ENCODE peak calls at places on chromosomes 7 and 10, in eight cellular contexts. V, Y, B, I, U, R, T and D are unnamed samples.
A peak's percentile ranks its signal among the peaks of the same experiment; 100 is the strongest.

GRCh38 chr7:1534330-1535099 is 4.0 kb downstream of the MAFK start:
- DNase-seq in V (no peak), Y (no peak), B (no peak), I (no peak), U (no peak), R (no peak), T (no peak), D (peak; percentile 51)

GRCh38 chr10:60410970-60411369 is 21.3 kb upstream of the ANK3 start:
- DNase-seq in V (no peak), Y (no peak), B (no peak), I (no peak), U (no peak), R (no peak), T (no peak), D (no peak)

GRCh38 chr7:90320801-90321494 is at the start of gene FAM237B:
- DNase-seq in V (no peak), Y (peak; percentile 21), B (no peak), I (peak; percentile 10), U (peak; percentile 35), R (no peak), T (no peak), D (peak; percentile 77)

GRCh38 chr10:132186488-132187413 is at the start of gene DPYSL4:
- DNase-seq in V (no peak), Y (peak; percentile 82), B (no peak), I (no peak), U (peak; percentile 44), R (no peak), T (peak; percentile 37), D (peak; percentile 78)

GRCh38 chr10:4407783-4408182 is 418.2 kb upstream of the AKR1E2 start:
- DNase-seq in V (no peak), Y (peak; percentile 44), B (no peak), I (peak; percentile 69), U (no peak), R (no peak), T (no peak), D (no peak)

GRCh38 chr10:103598654-103599115 is 105.2 kb downstream of the NEURL1 start:
- DNase-seq in V (no peak), Y (peak; percentile 80), B (peak; percentile 46), I (peak; percentile 58), U (peak; percentile 51), R (peak; percentile 12), T (no peak), D (peak; percentile 88)

GRCh38 chr7:47819054-47819920 is 129.0 kb downstream of the PKD1L1 start:
- DNase-seq in V (peak; percentile 7), Y (peak; percentile 70), B (peak; percentile 44), I (peak; percentile 83), U (peak; percentile 70), R (peak; percentile 51), T (no peak), D (peak; percentile 89)

GRCh38 chr7:134669845-134670373 is 23.3 kb downstream of the BPGM start:
- DNase-seq in V (peak; percentile 71), Y (peak; percentile 68), B (peak; percentile 87), I (peak; percentile 87), U (peak; percentile 35), R (peak; percentile 70), T (peak; percentile 79), D (no peak)

GRCh38 chr10:61896854-61897661 is 4.4 kb upstream of the ARID5B start:
- DNase-seq in V (peak; percentile 50), Y (peak; percentile 72), B (peak; percentile 32), I (peak; percentile 53), U (peak; percentile 78), R (no peak), T (no peak), D (peak; percentile 88)

GRCh38 chr10:131453772-131454634 is 142.5 kb upstream of the TCERG1L start:
- DNase-seq in V (peak; percentile 54), Y (peak; percentile 41), B (no peak), I (no peak), U (peak; percentile 86), R (peak; percentile 1), T (peak; percentile 34), D (peak; percentile 98)

GRCh38 chr10:48266528-48266927 is 8.0 kb downstream of the FRMPD2 start:
- DNase-seq in V (no peak), Y (no peak), B (no peak), I (no peak), U (no peak), R (no peak), T (no peak), D (no peak)

GRCh38 chr7:156473476-156474240 is 166.9 kb upstream of the RNF32 start:
- DNase-seq in V (peak; percentile 10), Y (peak; percentile 47), B (peak; percentile 42), I (peak; percentile 51), U (peak; percentile 13), R (peak; percentile 11), T (no peak), D (peak; percentile 76)

GRCh38 chr10:92839191-92840085 is 8.9 kb upstream of the EXOC6 start:
- DNase-seq in V (peak; percentile 50), Y (peak; percentile 28), B (no peak), I (peak; percentile 33), U (peak; percentile 13), R (no peak), T (peak; percentile 26), D (peak; percentile 94)